ENCODE peak calls at places on chromosomes 4 and X, in four cellular contexts. A is head of caudate nucleus, N is T1000, Q is hippocampal formation. K is an unnamed sample.

GRCh38 chr4:53702334-53703266 is 111.3 kb upstream of the LNX1 start:
- DNase-seq in N (peak), Q (peak), A (peak), K (peak)

GRCh38 chr4:36168127-36168898 is 76.0 kb downstream of the ARAP2 start:
- DNase-seq in A (no peak), Q (no peak), N (no peak), K (no peak)

GRCh38 chr4:126419266-126419665 is 1104.5 kb downstream of the FAT4 start:
- DNase-seq in A (no peak), Q (no peak), N (no peak), K (no peak)

GRCh38 chrX:16946971-16947562 is 609 bp downstream of the REPS2 start:
- DNase-seq in A (peak), N (no peak), Q (peak), K (peak)

GRCh38 chr4:125728568-125728967 is 413.8 kb downstream of the FAT4 start:
- DNase-seq in Q (no peak), N (no peak), A (no peak), K (no peak)

GRCh38 chr4:152348670-152349069 is 187.2 kb downstream of the FBXW7 start:
- DNase-seq in N (no peak), A (no peak), Q (no peak), K (no peak)

GRCh38 chr4:182246401-182247205 is 3.4 kb downstream of the TENM3 start:
- DNase-seq in N (no peak), A (peak), Q (no peak), K (no peak)

GRCh38 chr4:132108784-132109183 is 1040.3 kb upstream of the PCDH10 start:
- DNase-seq in A (no peak), N (no peak), Q (no peak), K (no peak)

GRCh38 chr4:109803924-109804571 is 2.2 kb upstream of the CFI start:
- DNase-seq in N (no peak), Q (no peak), A (no peak), K (no peak)

GRCh38 chrX:72545990-72546389 is 26.7 kb downstream of the HDAC8 start:
- DNase-seq in N (no peak), A (no peak), Q (no peak), K (no peak)

GRCh38 chr4:21507439-21507838 is 441.1 kb downstream of the KCNIP4 start:
- DNase-seq in A (no peak), Q (no peak), N (no peak), K (no peak)

GRCh38 chr4:61068745-61069144 is 131.4 kb upstream of the ADGRL3 start:
- DNase-seq in A (no peak), N (no peak), Q (no peak), K (no peak)

GRCh38 chrX:4550018-4550417 is 836.6 kb upstream of the PRKX start:
- DNase-seq in A (no peak), Q (no peak), N (no peak), K (no peak)

GRCh38 chr4:120132935-120133334 is 66.3 kb upstream of the MAD2L1 start:
- DNase-seq in N (no peak), Q (no peak), A (no peak), K (no peak)

GRCh38 chrX:154317391-154318000 is 21.9 kb downstream of the TKTL1 start:
- DNase-seq in A (peak), Q (no peak), N (no peak), K (no peak)

GRCh38 chrX:87526281-87526680 is 8.7 kb downstream of the KLHL4 start:
- DNase-seq in A (no peak), Q (no peak), N (no peak), K (no peak)

K was measured in sigmoid colon.